ENCODE peak calls at places on chromosome 20, in four cellular contexts. G is T-helper 9 cell, H is ascending aorta, D is HS-27A. I is an unnamed sample.

GRCh38 chr20:3901028-3901746 is 12.0 kb downstream of the PANK2 start:
- DNase-seq in H (no peak), G (no peak), D (no peak), I (no peak)

GRCh38 chr20:1002682-1003561 is 811 bp upstream of the RSPO4 start:
- DNase-seq in H (no peak), D (no peak), G (no peak), I (no peak)

GRCh38 chr20:20547876-20548266 is 164.6 kb downstream of the RALGAPA2 start:
- DNase-seq in D (no peak), G (no peak), H (no peak), I (no peak)

GRCh38 chr20:24148372-24148771 is 159.8 kb upstream of the GGTLC1 start:
- DNase-seq in D (no peak), H (no peak), G (no peak), I (no peak)

GRCh38 chr20:7627734-7628663 is 312.3 kb downstream of the HAO1 start:
- DNase-seq in G (no peak), H (no peak), D (peak), I (no peak)

GRCh38 chr20:21103582-21104465 is 2.3 kb downstream of the LINC00237 start:
- DNase-seq in G (no peak), D (no peak), H (no peak), I (no peak)

GRCh38 chr20:17995967-17996819 is 27.4 kb downstream of the MGME1 start:
- DNase-seq in D (peak), G (peak), H (no peak), I (no peak)

GRCh38 chr20:38631155-38632022 is 29.8 kb downstream of the ARHGAP40 start:
- DNase-seq in G (no peak), H (no peak), D (no peak), I (no peak)

GRCh38 chr20:313948-314347 is 11.4 kb upstream of the SOX12 start:
- DNase-seq in D (no peak), H (no peak), G (no peak), I (no peak)

GRCh38 chr20:59783020-59784010 is 150.1 kb downstream of the SYCP2 start:
- DNase-seq in D (no peak), G (no peak), H (no peak), I (no peak)

GRCh38 chr20:13234961-13235360 is 13.9 kb downstream of the ISM1 start:
- DNase-seq in D (no peak), H (no peak), G (no peak), I (no peak)

GRCh38 chr20:38221041-38221589 is 39.4 kb downstream of the KIAA1755 start:
- DNase-seq in D (peak), H (no peak), G (peak), I (no peak)